ENCODE peak calls at places on chromosomes 7 and 10, in five cellular contexts. D is Karpas-422, K is mammary epithelial cell, X is hepatocyte, C is neuronal stem cell. F is an unnamed sample. For H3K36me3, the result is how much of the 10 kb centered on the place peaks cover.

GRCh38 chr7:11300231-11300630 is 326.6 kb downstream of the PHF14 start:
- DNase-seq in D (no peak), X (no peak), C (no peak), K (no peak), F (no peak)

GRCh38 chr7:20650782-20651181 is 35.3 kb downstream of the ABCB5 start:
- DNase-seq in C (no peak), K (no peak), D (no peak), X (no peak), F (no peak)

GRCh38 chr7:158746957-158747356 is 42.4 kb upstream of the NCAPG2 start:
- DNase-seq in X (no peak), C (no peak), D (no peak), K (no peak), F (no peak)

GRCh38 chr10:50622497-50623298 is 1.1 kb downstream of the SGMS1 start:
- DNase-seq in X (peak), C (peak), D (no peak), K (no peak), F (peak)

GRCh38 chr10:78794736-78795455 is 273.9 kb upstream of the ZMIZ1 start:
- DNase-seq in X (no peak), D (no peak), C (no peak), K (no peak), F (no peak)

GRCh38 chr7:55018361-55019328 is at the start of gene EGFR:
- DNase-seq in X (peak), K (peak), C (peak), D (no peak), F (peak)

GRCh38 chr7:135169936-135170222 is 628 bp downstream of the CYREN start:
- DNase-seq in C (no peak), D (peak), K (no peak), X (no peak), F (no peak)

GRCh38 chr10:24952146-24952700 is at the start of gene PRTFDC1:
- DNase-seq in D (no peak), C (peak), X (peak), K (no peak), F (peak)

GRCh38 chr10:15236340-15236739 is 67.8 kb upstream of the NMT2 start:
- DNase-seq in K (no peak), D (no peak), C (no peak), X (no peak), F (no peak)

GRCh38 chr10:11595395-11595692 is 16.1 kb downstream of the USP6NL start:
- DNase-seq in C (no peak), D (no peak), K (peak), X (no peak), F (no peak)

GRCh38 chr10:116170815-116171250 is 102.2 kb downstream of the GFRA1 start:
- DNase-seq in X (no peak), C (peak), D (no peak), K (no peak), F (no peak)

GRCh38 chr10:43258032-43258921 is 8.6 kb downstream of the RASGEF1A start:
- DNase-seq in C (no peak), D (peak), K (no peak), X (no peak), F (no peak)

DNA sequence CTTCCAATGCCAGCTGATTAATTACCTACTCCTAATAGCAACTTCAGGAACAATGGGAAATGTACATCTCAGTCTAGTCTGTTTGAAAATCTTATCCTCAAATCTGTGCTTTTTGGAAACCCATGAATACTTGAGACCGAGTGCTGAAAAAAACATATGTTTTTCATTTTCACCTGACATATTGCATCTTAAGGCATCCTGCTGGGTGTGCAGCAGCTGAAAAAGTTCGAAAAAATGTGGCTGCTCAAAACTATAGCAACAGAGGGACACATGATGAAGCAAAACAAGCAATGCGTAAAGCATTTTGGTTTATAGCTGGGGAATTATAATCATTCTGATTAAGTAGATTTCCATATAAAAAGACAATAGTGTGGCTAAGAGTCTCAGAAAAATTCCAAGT is 218.0 kb downstream of the CREB5 start:
- DNase-seq in D (no peak), C (no peak), X (no peak), K (no peak), F (no peak)
- H3K4me2 ChIP-seq in D (no peak), C (no peak), X (no peak), K (no peak), F (no peak)

GRCh38 chr7:7237201-7237977 is 55.0 kb downstream of the C1GALT1 start:
- DNase-seq in C (no peak), X (no peak), D (no peak), K (no peak), F (no peak)

GRCh38 chr7:7239346-7239745 is 57.0 kb downstream of the C1GALT1 start:
- DNase-seq in D (no peak), C (no peak), K (no peak), X (no peak), F (no peak)

GRCh38 chr7:7237978-7238267 is 55.6 kb downstream of the C1GALT1 start:
- DNase-seq in D (no peak), K (no peak), C (no peak), X (no peak), F (no peak)

GRCh38 chr7:7235347-7235746 is 53.0 kb downstream of the C1GALT1 start:
- DNase-seq in X (no peak), K (no peak), C (no peak), D (no peak), F (no peak)

GRCh38 chr7:7236041-7236440 is 53.7 kb downstream of the C1GALT1 start:
- DNase-seq in X (no peak), D (no peak), C (no peak), K (peak), F (peak)
- H3K36me3 ChIP-seq in X (under half), D (under half), C (under half), K (under half), F (under half)

GRCh38 chr7:100867796-100868485 is 754 bp downstream of the TRIP6 start:
- DNase-seq in K (peak), C (no peak), D (no peak), X (peak), F (no peak)

GRCh38 chr7:100865971-100866720 is 1.0 kb upstream of the TRIP6 start:
- DNase-seq in K (peak), D (no peak), C (no peak), X (no peak), F (no peak)

GRCh38 chr7:100865372-100865911 is 1.7 kb upstream of the TRIP6 start:
- DNase-seq in X (no peak), K (peak), D (no peak), C (no peak), F (peak)

GRCh38 chr7:100867040-100867795 is at the start of gene TRIP6:
- DNase-seq in C (peak), D (peak), X (peak), K (peak), F (peak)

DNA sequence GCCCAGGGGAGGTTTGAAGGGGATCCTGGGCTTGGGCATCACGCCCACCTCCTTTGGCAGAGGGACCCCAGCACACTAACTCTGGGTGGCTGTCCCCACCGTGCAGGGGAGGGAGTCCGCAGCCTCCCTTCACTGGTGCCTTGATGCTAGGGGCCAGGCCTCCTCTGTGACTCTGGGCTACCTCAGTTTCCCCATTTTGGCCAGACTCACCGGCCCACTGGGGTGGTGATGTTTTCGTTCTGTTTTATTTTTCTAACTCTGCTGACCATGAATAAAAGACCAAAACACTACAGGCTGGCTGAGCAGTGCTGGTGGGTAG is 507 bp upstream of the TRIP6 start:
- DNase-seq in X (no peak), K (no peak), D (no peak), C (no peak), F (no peak)
- H2AFZ ChIP-seq in X (peak), K (peak), D (peak), C (peak), F (peak)

GRCh38 chr10:44959243-44960097 is at the start of gene RASSF4:
- DNase-seq in K (peak), C (peak), D (peak), X (peak), F (peak)

GRCh38 chr10:44960098-44960480 is 487 bp downstream of the RASSF4 start:
- DNase-seq in K (no peak), X (no peak), C (no peak), D (no peak), F (no peak)

GRCh38 chr10:44961931-44962750 is 2.5 kb downstream of the RASSF4 start:
- DNase-seq in K (no peak), D (no peak), C (no peak), X (no peak), F (no peak)

GRCh38 chr10:44960482-44961230 is 1.1 kb downstream of the RASSF4 start:
- DNase-seq in X (no peak), C (no peak), K (no peak), D (no peak), F (no peak)

DNA sequence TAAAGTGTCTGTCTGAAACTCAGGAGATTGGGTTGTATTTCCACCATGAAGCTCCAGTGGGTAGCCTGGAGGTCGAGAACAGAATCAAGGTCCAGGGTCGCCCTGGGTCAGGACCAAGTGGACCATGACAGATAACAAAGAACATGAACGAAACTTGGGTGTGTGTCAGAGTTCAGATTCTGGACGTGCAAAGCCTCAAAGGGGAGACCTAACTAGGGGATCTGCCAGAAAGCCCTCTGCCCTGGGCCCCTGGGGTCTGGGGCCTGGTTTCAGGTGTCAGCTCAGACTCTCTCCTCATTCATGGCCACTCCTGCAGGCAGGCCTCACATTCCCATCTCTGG is 1.6 kb downstream of the RASSF4 start:
- DNase-seq in C (no peak), X (no peak), K (no peak), D (no peak), F (no peak)
- H3K4me2 ChIP-seq in C (no peak), X (peak), K (no peak), D (no peak), F (no peak)

DNA sequence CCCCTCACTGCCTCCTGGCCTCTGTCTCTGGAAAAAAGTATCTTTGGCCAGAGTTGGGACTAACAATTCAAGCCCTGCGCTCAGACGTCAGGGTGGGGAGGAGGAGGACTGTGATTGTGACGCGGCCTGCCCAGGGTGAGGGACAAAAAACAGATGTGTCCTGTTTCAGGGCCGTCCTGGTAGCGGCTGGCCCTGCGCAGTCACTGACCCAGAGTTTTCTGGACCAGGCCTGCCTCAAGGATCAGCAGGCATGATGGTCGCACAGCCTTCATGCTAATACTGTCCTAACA is 110.1 kb downstream of the CYTH3 start:
- DNase-seq in D (no peak), C (no peak), X (no peak), K (no peak), F (no peak)
- H3K36me3 ChIP-seq in D (under half), C (under half), X (under half), K (under half), F (under half)

GRCh38 chr7:128859232-128860157 is 3.2 kb upstream of the ATP6V1F start:
- DNase-seq in X (no peak), D (no peak), K (no peak), C (no peak), F (no peak)
- H2AFZ ChIP-seq in X (no peak), D (no peak), K (no peak), C (peak), F (no peak)

GRCh38 chr10:124539935-124540641 is 78.5 kb downstream of the LHPP start:
- DNase-seq in K (no peak), C (peak), X (peak), D (peak), F (no peak)
- H3K4me2 ChIP-seq in K (no peak), C (no peak), X (no peak), D (peak), F (no peak)

F was measured in PC-9.